ENCODE peak calls at places on chromosomes 4 and X, in seven cellular contexts. One of them, this sample, is unnamed.

GRCh38 chrX:69505772-69506616 is 1.9 kb downstream of the NALF2 start:
- DNase-seq in GM12878: no peak
- DNase-seq in heart right ventricle: no peak
- DNase-seq in K562: no peak
- DNase-seq in A549: no peak
- DNase-seq in PC-3: no peak
- DNase-seq in astrocyte of the spinal cord: no peak
- DNase-seq in this sample: no peak

GRCh38 chr4:176839656-176840055 is 46.9 kb upstream of the VEGFC start:
- DNase-seq in GM12878: no peak
- DNase-seq in heart right ventricle: no peak
- DNase-seq in K562: no peak
- DNase-seq in A549: no peak
- DNase-seq in PC-3: peak
- DNase-seq in astrocyte of the spinal cord: no peak
- DNase-seq in this sample: no peak

GRCh38 chr4:3464911-3465697 is 2.0 kb downstream of the DOK7 start:
- DNase-seq in GM12878: no peak
- DNase-seq in heart right ventricle: no peak
- DNase-seq in K562: no peak
- DNase-seq in A549: no peak
- DNase-seq in PC-3: no peak
- DNase-seq in astrocyte of the spinal cord: no peak
- DNase-seq in this sample: no peak

GRCh38 chr4:106149911-106150310 is 166.1 kb downstream of the TBCK start:
- DNase-seq in GM12878: no peak
- DNase-seq in heart right ventricle: no peak
- DNase-seq in K562: no peak
- DNase-seq in A549: no peak
- DNase-seq in PC-3: no peak
- DNase-seq in astrocyte of the spinal cord: no peak
- DNase-seq in this sample: no peak

GRCh38 chrX:78708171-78708570 is 39.3 kb upstream of the LPAR4 start:
- DNase-seq in GM12878: no peak
- DNase-seq in heart right ventricle: no peak
- DNase-seq in K562: peak
- DNase-seq in A549: peak
- DNase-seq in PC-3: peak
- DNase-seq in astrocyte of the spinal cord: peak
- DNase-seq in this sample: no peak

GRCh38 chr4:158236304-158237030 is 26.2 kb downstream of the TMEM144 start:
- DNase-seq in GM12878: no peak
- DNase-seq in heart right ventricle: peak
- DNase-seq in K562: no peak
- DNase-seq in A549: no peak
- DNase-seq in PC-3: no peak
- DNase-seq in astrocyte of the spinal cord: no peak
- DNase-seq in this sample: no peak

GRCh38 chrX:13506574-13506973 is 62.8 kb upstream of the EGFL6 start:
- DNase-seq in GM12878: no peak
- DNase-seq in heart right ventricle: peak
- DNase-seq in K562: peak
- DNase-seq in A549: peak
- DNase-seq in PC-3: peak
- DNase-seq in astrocyte of the spinal cord: peak
- DNase-seq in this sample: peak

GRCh38 chrX:16185725-16186136 is 18.4 kb downstream of the MAGEB17 start:
- DNase-seq in GM12878: peak
- DNase-seq in heart right ventricle: no peak
- DNase-seq in K562: peak
- DNase-seq in A549: peak
- DNase-seq in PC-3: peak
- DNase-seq in astrocyte of the spinal cord: peak
- DNase-seq in this sample: no peak

GRCh38 chr4:140556372-140557085 is 12.2 kb downstream of the UCP1 start:
- DNase-seq in GM12878: peak
- DNase-seq in heart right ventricle: no peak
- DNase-seq in K562: no peak
- DNase-seq in A549: no peak
- DNase-seq in PC-3: no peak
- DNase-seq in astrocyte of the spinal cord: no peak
- DNase-seq in this sample: no peak

GRCh38 chr4:173434226-173434625 is 35.3 kb upstream of the SCRG1 start:
- DNase-seq in GM12878: no peak
- DNase-seq in heart right ventricle: no peak
- DNase-seq in K562: no peak
- DNase-seq in A549: no peak
- DNase-seq in PC-3: no peak
- DNase-seq in astrocyte of the spinal cord: no peak
- DNase-seq in this sample: no peak

GRCh38 chr4:48906283-48907173 is at the start of gene OCIAD2:
- DNase-seq in GM12878: peak
- DNase-seq in heart right ventricle: peak
- DNase-seq in K562: no peak
- DNase-seq in A549: peak
- DNase-seq in PC-3: peak
- DNase-seq in astrocyte of the spinal cord: peak
- DNase-seq in this sample: peak

GRCh38 chr4:6992728-6993655 is 50.2 kb upstream of the TADA2B start:
- DNase-seq in GM12878: no peak
- DNase-seq in heart right ventricle: no peak
- DNase-seq in K562: no peak
- DNase-seq in A549: no peak
- DNase-seq in PC-3: peak
- DNase-seq in astrocyte of the spinal cord: no peak
- DNase-seq in this sample: no peak

GRCh38 chrX:34559325-34559724 is 97.8 kb downstream of the TMEM47 start:
- DNase-seq in GM12878: no peak
- DNase-seq in heart right ventricle: no peak
- DNase-seq in K562: no peak
- DNase-seq in A549: peak
- DNase-seq in PC-3: no peak
- DNase-seq in astrocyte of the spinal cord: peak
- DNase-seq in this sample: no peak

GRCh38 chr4:10346023-10346422 is 111.2 kb downstream of the ZNF518B start:
- DNase-seq in GM12878: no peak
- DNase-seq in heart right ventricle: no peak
- DNase-seq in K562: peak
- DNase-seq in A549: no peak
- DNase-seq in PC-3: peak
- DNase-seq in astrocyte of the spinal cord: no peak
- DNase-seq in this sample: no peak

GRCh38 chrX:46573896-46574336 is 351 bp downstream of the CHST7 start:
- DNase-seq in GM12878: no peak
- DNase-seq in heart right ventricle: peak
- DNase-seq in K562: no peak
- DNase-seq in A549: peak
- DNase-seq in PC-3: peak
- DNase-seq in astrocyte of the spinal cord: peak
- DNase-seq in this sample: no peak

GRCh38 chr4:94497690-94498089 is 45.9 kb downstream of the PDLIM5 start:
- DNase-seq in GM12878: no peak
- DNase-seq in heart right ventricle: no peak
- DNase-seq in K562: no peak
- DNase-seq in A549: no peak
- DNase-seq in PC-3: no peak
- DNase-seq in astrocyte of the spinal cord: no peak
- DNase-seq in this sample: no peak

GRCh38 chr4:1014395-1015167 is 3.2 kb downstream of the FGFRL1 start:
- DNase-seq in GM12878: no peak
- DNase-seq in heart right ventricle: no peak
- DNase-seq in K562: no peak
- DNase-seq in A549: no peak
- DNase-seq in PC-3: no peak
- DNase-seq in astrocyte of the spinal cord: peak
- DNase-seq in this sample: no peak

GRCh38 chr4:2787230-2788100 is 5.4 kb upstream of the SH3BP2 start:
- DNase-seq in GM12878: peak
- DNase-seq in heart right ventricle: no peak
- DNase-seq in K562: no peak
- DNase-seq in A549: no peak
- DNase-seq in PC-3: no peak
- DNase-seq in astrocyte of the spinal cord: no peak
- DNase-seq in this sample: peak

GRCh38 chr4:139419388-139419914 is 34.5 kb upstream of the RAB33B start:
- DNase-seq in GM12878: no peak
- DNase-seq in heart right ventricle: peak
- DNase-seq in K562: no peak
- DNase-seq in A549: no peak
- DNase-seq in PC-3: no peak
- DNase-seq in astrocyte of the spinal cord: peak
- DNase-seq in this sample: no peak

GRCh38 chr4:39335566-39335965 is 30.6 kb downstream of the RFC1 start:
- DNase-seq in GM12878: no peak
- DNase-seq in heart right ventricle: no peak
- DNase-seq in K562: no peak
- DNase-seq in A549: no peak
- DNase-seq in PC-3: no peak
- DNase-seq in astrocyte of the spinal cord: no peak
- DNase-seq in this sample: no peak

GRCh38 chr4:110733901-110734300 is 111.0 kb upstream of the PITX2 start:
- DNase-seq in GM12878: no peak
- DNase-seq in heart right ventricle: no peak
- DNase-seq in K562: no peak
- DNase-seq in A549: no peak
- DNase-seq in PC-3: peak
- DNase-seq in astrocyte of the spinal cord: no peak
- DNase-seq in this sample: no peak

GRCh38 chrX:109310031-109310430 is 171.9 kb downstream of the GUCY2F start:
- DNase-seq in GM12878: no peak
- DNase-seq in heart right ventricle: no peak
- DNase-seq in K562: no peak
- DNase-seq in A549: no peak
- DNase-seq in PC-3: no peak
- DNase-seq in astrocyte of the spinal cord: no peak
- DNase-seq in this sample: no peak

GRCh38 chr4:145785391-145786008 is 105.6 kb downstream of the C4orf51 start:
- DNase-seq in GM12878: no peak
- DNase-seq in heart right ventricle: no peak
- DNase-seq in K562: no peak
- DNase-seq in A549: no peak
- DNase-seq in PC-3: peak
- DNase-seq in astrocyte of the spinal cord: peak
- DNase-seq in this sample: no peak

GRCh38 chr4:94564252-94564651 is 112.5 kb downstream of the PDLIM5 start:
- DNase-seq in GM12878: no peak
- DNase-seq in heart right ventricle: no peak
- DNase-seq in K562: no peak
- DNase-seq in A549: no peak
- DNase-seq in PC-3: no peak
- DNase-seq in astrocyte of the spinal cord: no peak
- DNase-seq in this sample: no peak

GRCh38 chr4:184318852-184319251 is 101.2 kb upstream of the ENPP6 start:
- DNase-seq in GM12878: no peak
- DNase-seq in heart right ventricle: no peak
- DNase-seq in K562: no peak
- DNase-seq in A549: no peak
- DNase-seq in PC-3: no peak
- DNase-seq in astrocyte of the spinal cord: no peak
- DNase-seq in this sample: no peak

GRCh38 chrX:54825716-54826428 is 18.3 kb downstream of the MAGED2 start:
- DNase-seq in GM12878: no peak
- DNase-seq in heart right ventricle: no peak
- DNase-seq in K562: no peak
- DNase-seq in A549: peak
- DNase-seq in PC-3: peak
- DNase-seq in astrocyte of the spinal cord: no peak
- DNase-seq in this sample: no peak

GRCh38 chr4:97720869-97721432 is 422.3 kb downstream of the STPG2 start:
- DNase-seq in GM12878: no peak
- DNase-seq in heart right ventricle: no peak
- DNase-seq in K562: no peak
- DNase-seq in A549: peak
- DNase-seq in PC-3: peak
- DNase-seq in astrocyte of the spinal cord: peak
- DNase-seq in this sample: no peak

DNA sequence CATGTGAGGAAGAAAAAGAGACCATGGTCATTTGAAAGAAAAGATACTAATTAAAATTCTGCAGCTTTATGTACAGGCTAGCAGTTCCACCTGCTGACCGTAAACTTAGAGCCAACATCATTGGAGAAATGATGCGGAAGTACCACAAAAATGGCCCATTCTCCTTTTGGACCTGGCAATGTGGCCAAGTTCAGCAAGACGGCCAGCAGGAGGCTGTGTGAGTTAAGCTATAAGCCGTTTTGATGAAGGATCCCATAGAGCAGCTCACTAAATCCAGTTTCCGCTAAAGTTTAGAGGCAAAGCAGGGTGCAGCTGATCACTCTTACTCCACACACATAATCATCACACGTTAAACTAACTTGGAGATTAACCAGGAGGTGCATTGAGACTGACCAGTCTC is 133.8 kb downstream of the LDB2 start:
- DNase-seq in GM12878: no peak
- DNase-seq in heart right ventricle: no peak
- DNase-seq in K562: peak
- DNase-seq in A549: peak
- DNase-seq in PC-3: peak
- DNase-seq in astrocyte of the spinal cord: peak
- DNase-seq in this sample: no peak
- TF ChIP-seq CTCF in GM12878: no peak
- TF ChIP-seq CTCF in heart right ventricle: no peak
- TF ChIP-seq CTCF in K562: peak
- TF ChIP-seq CTCF in A549: no peak
- TF ChIP-seq CTCF in PC-3: peak
- TF ChIP-seq CTCF in astrocyte of the spinal cord: peak
- TF ChIP-seq CTCF in this sample: no peak

GRCh38 chrX:154411322-154411980 is at the start of gene TAFAZZIN:
- DNase-seq in GM12878: no peak
- DNase-seq in heart right ventricle: peak
- DNase-seq in K562: peak
- DNase-seq in A549: peak
- DNase-seq in PC-3: peak
- DNase-seq in astrocyte of the spinal cord: peak
- DNase-seq in this sample: peak
- TF ChIP-seq CTCF in GM12878: no peak
- TF ChIP-seq CTCF in heart right ventricle: no peak
- TF ChIP-seq CTCF in K562: no peak
- TF ChIP-seq CTCF in A549: no peak
- TF ChIP-seq CTCF in PC-3: no peak
- TF ChIP-seq CTCF in astrocyte of the spinal cord: no peak
- TF ChIP-seq CTCF in this sample: no peak

GRCh38 chrX:122777766-122778165 is 406.3 kb upstream of the GRIA3 start:
- DNase-seq in GM12878: no peak
- DNase-seq in heart right ventricle: no peak
- DNase-seq in K562: no peak
- DNase-seq in A549: no peak
- DNase-seq in PC-3: no peak
- DNase-seq in astrocyte of the spinal cord: no peak
- DNase-seq in this sample: no peak
- TF ChIP-seq CTCF in GM12878: no peak
- TF ChIP-seq CTCF in heart right ventricle: no peak
- TF ChIP-seq CTCF in K562: no peak
- TF ChIP-seq CTCF in A549: no peak
- TF ChIP-seq CTCF in PC-3: peak
- TF ChIP-seq CTCF in astrocyte of the spinal cord: no peak
- TF ChIP-seq CTCF in this sample: no peak

DNA sequence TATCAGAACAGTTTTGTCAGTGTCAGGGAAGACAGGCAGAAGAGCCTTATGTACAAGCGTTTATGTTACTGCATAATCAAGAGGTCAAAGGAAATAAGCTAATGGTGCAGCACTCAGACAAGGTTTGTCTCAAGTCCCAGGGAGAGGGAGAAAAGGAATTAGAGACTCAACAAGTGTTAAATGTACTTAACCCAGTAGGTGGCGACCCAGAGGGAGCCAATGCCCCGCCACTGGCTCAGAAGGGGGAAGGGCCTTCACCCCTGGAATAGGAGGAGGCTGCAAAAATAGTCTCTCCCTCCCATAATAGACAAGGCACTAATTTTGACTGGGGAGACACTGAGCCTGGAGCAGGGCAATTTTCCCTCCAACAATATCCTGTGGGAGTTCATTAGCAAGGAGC is 14.1 kb upstream of the PAPSS1 start:
- DNase-seq in GM12878: no peak
- DNase-seq in heart right ventricle: no peak
- DNase-seq in K562: peak
- DNase-seq in A549: peak
- DNase-seq in PC-3: peak
- DNase-seq in astrocyte of the spinal cord: no peak
- DNase-seq in this sample: no peak
- TF ChIP-seq CTCF in GM12878: peak
- TF ChIP-seq CTCF in heart right ventricle: no peak
- TF ChIP-seq CTCF in K562: peak
- TF ChIP-seq CTCF in A549: no peak
- TF ChIP-seq CTCF in PC-3: peak
- TF ChIP-seq CTCF in astrocyte of the spinal cord: peak
- TF ChIP-seq CTCF in this sample: no peak

This sample was measured in natural killer cell.